ENCODE peak calls at places on chromosomes 1 and 21, in eight cellular contexts. One of them, this sample, is unnamed.
A peak's percentile ranks its signal among the peaks of the same experiment; 100 is the strongest.

GRCh38 chr1:180251526-180252305 is 21.7 kb downstream of the LHX4 start:
- DNase-seq in AG04449: no peak
- DNase-seq in psoas muscle: no peak
- DNase-seq in activated T-helper 9 cell treated with anti-CD3 and anti-CD28 coated beads, Interleukin-2, amount 50 U/mL, for 16 hours: no peak
- DNase-seq in NCI-H460: no peak
- DNase-seq in nephron progenitor cell: no peak
- DNase-seq in activated T-helper 1 cell treated with Interleukin-2 at 50 U/mL for 16 hours: no peak
- DNase-seq in NCI-H2171 treated with DMSO at 0.1 percent for 48 hours: no peak
- DNase-seq in this sample: no peak

GRCh38 chr1:79554620-79555160 is 548.2 kb upstream of the ADGRL4 start:
- DNase-seq in AG04449: no peak
- DNase-seq in psoas muscle: no peak
- DNase-seq in activated T-helper 9 cell treated with anti-CD3 and anti-CD28 coated beads, Interleukin-2, amount 50 U/mL, for 16 hours: no peak
- DNase-seq in NCI-H460: no peak
- DNase-seq in nephron progenitor cell: no peak
- DNase-seq in activated T-helper 1 cell treated with Interleukin-2 at 50 U/mL for 16 hours: no peak
- DNase-seq in NCI-H2171 treated with DMSO at 0.1 percent for 48 hours: no peak
- DNase-seq in this sample: no peak

GRCh38 chr1:235622933-235623790 is 26.4 kb downstream of the GNG4 start:
- DNase-seq in AG04449: no peak
- DNase-seq in psoas muscle: no peak
- DNase-seq in activated T-helper 9 cell treated with anti-CD3 and anti-CD28 coated beads, Interleukin-2, amount 50 U/mL, for 16 hours: no peak
- DNase-seq in NCI-H460: no peak
- DNase-seq in nephron progenitor cell: no peak
- DNase-seq in activated T-helper 1 cell treated with Interleukin-2 at 50 U/mL for 16 hours: no peak
- DNase-seq in NCI-H2171 treated with DMSO at 0.1 percent for 48 hours: peak; percentile 43
- DNase-seq in this sample: no peak

GRCh38 chr1:84436907-84437667 is 38.8 kb downstream of the DNASE2B start:
- DNase-seq in AG04449: no peak
- DNase-seq in psoas muscle: no peak
- DNase-seq in activated T-helper 9 cell treated with anti-CD3 and anti-CD28 coated beads, Interleukin-2, amount 50 U/mL, for 16 hours: no peak
- DNase-seq in NCI-H460: no peak
- DNase-seq in nephron progenitor cell: no peak
- DNase-seq in activated T-helper 1 cell treated with Interleukin-2 at 50 U/mL for 16 hours: no peak
- DNase-seq in NCI-H2171 treated with DMSO at 0.1 percent for 48 hours: no peak
- DNase-seq in this sample: no peak

GRCh38 chr1:244276646-244277045 is 175.1 kb downstream of the ADSS2 start:
- DNase-seq in AG04449: no peak
- DNase-seq in psoas muscle: no peak
- DNase-seq in activated T-helper 9 cell treated with anti-CD3 and anti-CD28 coated beads, Interleukin-2, amount 50 U/mL, for 16 hours: no peak
- DNase-seq in NCI-H460: no peak
- DNase-seq in nephron progenitor cell: no peak
- DNase-seq in activated T-helper 1 cell treated with Interleukin-2 at 50 U/mL for 16 hours: no peak
- DNase-seq in NCI-H2171 treated with DMSO at 0.1 percent for 48 hours: no peak
- DNase-seq in this sample: no peak

GRCh38 chr1:178262101-178262500 is 168.2 kb downstream of the RASAL2 start:
- DNase-seq in AG04449: no peak
- DNase-seq in psoas muscle: no peak
- DNase-seq in activated T-helper 9 cell treated with anti-CD3 and anti-CD28 coated beads, Interleukin-2, amount 50 U/mL, for 16 hours: no peak
- DNase-seq in NCI-H460: peak; percentile 28
- DNase-seq in nephron progenitor cell: no peak
- DNase-seq in activated T-helper 1 cell treated with Interleukin-2 at 50 U/mL for 16 hours: no peak
- DNase-seq in NCI-H2171 treated with DMSO at 0.1 percent for 48 hours: no peak
- DNase-seq in this sample: no peak

GRCh38 chr1:43492816-43493215 is 37.9 kb upstream of the PTPRF start:
- DNase-seq in AG04449: no peak
- DNase-seq in psoas muscle: no peak
- DNase-seq in activated T-helper 9 cell treated with anti-CD3 and anti-CD28 coated beads, Interleukin-2, amount 50 U/mL, for 16 hours: no peak
- DNase-seq in NCI-H460: no peak
- DNase-seq in nephron progenitor cell: no peak
- DNase-seq in activated T-helper 1 cell treated with Interleukin-2 at 50 U/mL for 16 hours: no peak
- DNase-seq in NCI-H2171 treated with DMSO at 0.1 percent for 48 hours: no peak
- DNase-seq in this sample: no peak

GRCh38 chr1:160206421-160207117 is 1.4 kb downstream of the PEA15 start:
- DNase-seq in AG04449: peak; percentile 73
- DNase-seq in psoas muscle: no peak
- DNase-seq in activated T-helper 9 cell treated with anti-CD3 and anti-CD28 coated beads, Interleukin-2, amount 50 U/mL, for 16 hours: no peak
- DNase-seq in NCI-H460: no peak
- DNase-seq in nephron progenitor cell: no peak
- DNase-seq in activated T-helper 1 cell treated with Interleukin-2 at 50 U/mL for 16 hours: no peak
- DNase-seq in NCI-H2171 treated with DMSO at 0.1 percent for 48 hours: no peak
- DNase-seq in this sample: no peak

GRCh38 chr1:154886281-154887036 is 16.4 kb upstream of the KCNN3 start:
- DNase-seq in AG04449: no peak
- DNase-seq in psoas muscle: no peak
- DNase-seq in activated T-helper 9 cell treated with anti-CD3 and anti-CD28 coated beads, Interleukin-2, amount 50 U/mL, for 16 hours: no peak
- DNase-seq in NCI-H460: no peak
- DNase-seq in nephron progenitor cell: no peak
- DNase-seq in activated T-helper 1 cell treated with Interleukin-2 at 50 U/mL for 16 hours: no peak
- DNase-seq in NCI-H2171 treated with DMSO at 0.1 percent for 48 hours: peak; percentile 10
- DNase-seq in this sample: no peak

GRCh38 chr1:245166471-245166885 is 11.7 kb downstream of the KIF26B start:
- DNase-seq in AG04449: no peak
- DNase-seq in psoas muscle: no peak
- DNase-seq in activated T-helper 9 cell treated with anti-CD3 and anti-CD28 coated beads, Interleukin-2, amount 50 U/mL, for 16 hours: no peak
- DNase-seq in NCI-H460: no peak
- DNase-seq in nephron progenitor cell: no peak
- DNase-seq in activated T-helper 1 cell treated with Interleukin-2 at 50 U/mL for 16 hours: no peak
- DNase-seq in NCI-H2171 treated with DMSO at 0.1 percent for 48 hours: no peak
- DNase-seq in this sample: no peak

GRCh38 chr21:37208056-37208705 is 59.0 kb downstream of the VPS26C start:
- DNase-seq in AG04449: no peak
- DNase-seq in psoas muscle: peak; percentile 80
- DNase-seq in activated T-helper 9 cell treated with anti-CD3 and anti-CD28 coated beads, Interleukin-2, amount 50 U/mL, for 16 hours: no peak
- DNase-seq in NCI-H460: no peak
- DNase-seq in nephron progenitor cell: no peak
- DNase-seq in activated T-helper 1 cell treated with Interleukin-2 at 50 U/mL for 16 hours: no peak
- DNase-seq in NCI-H2171 treated with DMSO at 0.1 percent for 48 hours: no peak
- DNase-seq in this sample: peak; percentile 85

GRCh38 chr1:237890416-237890815 is 306 bp downstream of the ZP4 start:
- DNase-seq in AG04449: no peak
- DNase-seq in psoas muscle: no peak
- DNase-seq in activated T-helper 9 cell treated with anti-CD3 and anti-CD28 coated beads, Interleukin-2, amount 50 U/mL, for 16 hours: no peak
- DNase-seq in NCI-H460: no peak
- DNase-seq in nephron progenitor cell: no peak
- DNase-seq in activated T-helper 1 cell treated with Interleukin-2 at 50 U/mL for 16 hours: no peak
- DNase-seq in NCI-H2171 treated with DMSO at 0.1 percent for 48 hours: no peak
- DNase-seq in this sample: no peak

GRCh38 chr1:9905010-9905409 is 5.1 kb downstream of the CTNNBIP1 start:
- DNase-seq in AG04449: no peak
- DNase-seq in psoas muscle: no peak
- DNase-seq in activated T-helper 9 cell treated with anti-CD3 and anti-CD28 coated beads, Interleukin-2, amount 50 U/mL, for 16 hours: no peak
- DNase-seq in NCI-H460: no peak
- DNase-seq in nephron progenitor cell: no peak
- DNase-seq in activated T-helper 1 cell treated with Interleukin-2 at 50 U/mL for 16 hours: no peak
- DNase-seq in NCI-H2171 treated with DMSO at 0.1 percent for 48 hours: no peak
- DNase-seq in this sample: no peak

GRCh38 chr1:2650967-2651645 is 18.3 kb upstream of the MMEL1 start:
- DNase-seq in AG04449: no peak
- DNase-seq in psoas muscle: peak; percentile 6
- DNase-seq in activated T-helper 9 cell treated with anti-CD3 and anti-CD28 coated beads, Interleukin-2, amount 50 U/mL, for 16 hours: no peak
- DNase-seq in NCI-H460: no peak
- DNase-seq in nephron progenitor cell: no peak
- DNase-seq in activated T-helper 1 cell treated with Interleukin-2 at 50 U/mL for 16 hours: no peak
- DNase-seq in NCI-H2171 treated with DMSO at 0.1 percent for 48 hours: no peak
- DNase-seq in this sample: no peak

GRCh38 chr1:203225054-203225453 is 4.4 kb downstream of the CHIT1 start:
- DNase-seq in AG04449: no peak
- DNase-seq in psoas muscle: no peak
- DNase-seq in activated T-helper 9 cell treated with anti-CD3 and anti-CD28 coated beads, Interleukin-2, amount 50 U/mL, for 16 hours: no peak
- DNase-seq in NCI-H460: no peak
- DNase-seq in nephron progenitor cell: no peak
- DNase-seq in activated T-helper 1 cell treated with Interleukin-2 at 50 U/mL for 16 hours: no peak
- DNase-seq in NCI-H2171 treated with DMSO at 0.1 percent for 48 hours: no peak
- DNase-seq in this sample: no peak

GRCh38 chr1:213714645-213715044 is 273.1 kb upstream of the PROX1 start:
- DNase-seq in AG04449: no peak
- DNase-seq in psoas muscle: no peak
- DNase-seq in activated T-helper 9 cell treated with anti-CD3 and anti-CD28 coated beads, Interleukin-2, amount 50 U/mL, for 16 hours: no peak
- DNase-seq in NCI-H460: no peak
- DNase-seq in nephron progenitor cell: no peak
- DNase-seq in activated T-helper 1 cell treated with Interleukin-2 at 50 U/mL for 16 hours: no peak
- DNase-seq in NCI-H2171 treated with DMSO at 0.1 percent for 48 hours: no peak
- DNase-seq in this sample: no peak